ENCODE peak calls at places on chromosomes 2 and 18, in ten cellular contexts. O is suprapubic skin, D is tibial nerve, X is A549, I is HepG2, S is SK-N-SH, Z is GM12878, G is stomach, R is ovary, A is upper lobe of left lung. U is an unnamed sample.

GRCh38 chr2:182642328-182642727 is 73.7 kb upstream of the DNAJC10 start:
- DNase-seq in D (peak; percentile 23), X (peak; percentile 63), A (no peak), G (peak; percentile 33), Z (peak; percentile 27), R (no peak), I (peak; percentile 11), S (peak; percentile 41), O (peak; percentile 60), U (peak; percentile 41)

GRCh38 chr2:159612255-159612901 is 4.0 kb downstream of the BAZ2B start:
- DNase-seq in D (no peak), O (no peak), G (no peak), Z (no peak), A (no peak), R (no peak), S (peak; percentile 27), X (peak; percentile 20), I (no peak), U (no peak)

GRCh38 chr2:225668606-225669266 is 269.2 kb downstream of the NYAP2 start:
- DNase-seq in X (peak; percentile 75), G (no peak), O (no peak), A (no peak), S (peak; percentile 42), Z (peak; percentile 12), I (peak; percentile 65), D (peak; percentile 56), R (no peak), U (no peak)

GRCh38 chr2:172438064-172438421 is 10.7 kb downstream of the ITGA6 start:
- DNase-seq in S (no peak), R (no peak), Z (no peak), A (no peak), G (no peak), D (no peak), I (no peak), O (no peak), X (peak; percentile 18), U (no peak)

GRCh38 chr2:12619975-12620374 is 96.8 kb upstream of the TRIB2 start:
- DNase-seq in D (peak; percentile 47), A (no peak), I (no peak), R (no peak), Z (no peak), O (no peak), S (no peak), X (no peak), G (no peak), U (no peak)

GRCh38 chr2:134466141-134466540 is 212.3 kb downstream of the MGAT5 start:
- DNase-seq in G (peak; percentile 46), X (peak; percentile 55), O (no peak), A (no peak), S (peak; percentile 46), I (peak; percentile 66), Z (peak; percentile 11), R (no peak), D (no peak), U (no peak)

GRCh38 chr2:169818241-169818640 is 6.5 kb downstream of the METTL5 start:
- DNase-seq in A (no peak), X (no peak), I (no peak), D (no peak), S (no peak), Z (no peak), G (no peak), R (no peak), O (no peak), U (no peak)

GRCh38 chr2:183149489-183149888 is 25.2 kb downstream of the NUP35 start:
- DNase-seq in D (peak; percentile 7), A (no peak), I (no peak), O (no peak), R (no peak), S (peak; percentile 17), X (no peak), Z (no peak), G (no peak), U (no peak)

GRCh38 chr2:217279571-217279970 is 419.7 kb upstream of the TNP1 start:
- DNase-seq in O (no peak), G (no peak), S (no peak), X (no peak), D (no peak), A (no peak), I (no peak), R (no peak), Z (no peak), U (no peak)

GRCh38 chr2:218890369-218890768 is 9.7 kb downstream of the WNT10A start:
- DNase-seq in D (no peak), Z (no peak), A (no peak), X (no peak), O (no peak), I (no peak), G (no peak), S (no peak), R (no peak), U (no peak)

GRCh38 chr2:37891846-37892435 is 33.1 kb upstream of the RMDN2 start:
- DNase-seq in R (no peak), X (no peak), D (no peak), S (no peak), O (no peak), G (no peak), Z (no peak), A (no peak), I (no peak), U (no peak)

GRCh38 chr2:21404827-21405625 is 281.3 kb downstream of the TDRD15 start:
- DNase-seq in D (no peak), S (no peak), G (no peak), A (no peak), X (no peak), Z (no peak), R (no peak), O (no peak), I (no peak), U (no peak)

GRCh38 chr2:190533175-190533967 is 1.2 kb downstream of the NEMP2 start:
- DNase-seq in S (peak; percentile 17), Z (no peak), D (no peak), G (no peak), I (no peak), R (no peak), A (no peak), O (peak; percentile 71), X (no peak), U (peak; percentile 35)

GRCh38 chr2:71804251-71804650 is 343.4 kb downstream of the CYP26B1 start:
- DNase-seq in A (no peak), D (no peak), R (no peak), G (no peak), Z (no peak), O (no peak), X (no peak), I (peak; percentile 21), S (no peak), U (no peak)

GRCh38 chr18:903703-904102 is 968 bp upstream of the ADCYAP1 start:
- DNase-seq in S (no peak), D (peak; percentile 33), R (no peak), I (no peak), A (peak; percentile 86), X (peak; percentile 24), Z (no peak), O (no peak), G (peak; percentile 35), U (no peak)

GRCh38 chr18:5841518-5841917 is 53.8 kb downstream of the TMEM200C start:
- DNase-seq in A (no peak), O (no peak), D (no peak), S (no peak), G (no peak), Z (no peak), R (no peak), X (no peak), I (no peak), U (no peak)

GRCh38 chr2:224520064-224520463 is 65.1 kb downstream of the CUL3 start:
- DNase-seq in X (peak; percentile 17), S (no peak), Z (peak; percentile 86), A (no peak), R (no peak), I (peak; percentile 12), D (no peak), O (no peak), G (no peak), U (no peak)

DNA sequence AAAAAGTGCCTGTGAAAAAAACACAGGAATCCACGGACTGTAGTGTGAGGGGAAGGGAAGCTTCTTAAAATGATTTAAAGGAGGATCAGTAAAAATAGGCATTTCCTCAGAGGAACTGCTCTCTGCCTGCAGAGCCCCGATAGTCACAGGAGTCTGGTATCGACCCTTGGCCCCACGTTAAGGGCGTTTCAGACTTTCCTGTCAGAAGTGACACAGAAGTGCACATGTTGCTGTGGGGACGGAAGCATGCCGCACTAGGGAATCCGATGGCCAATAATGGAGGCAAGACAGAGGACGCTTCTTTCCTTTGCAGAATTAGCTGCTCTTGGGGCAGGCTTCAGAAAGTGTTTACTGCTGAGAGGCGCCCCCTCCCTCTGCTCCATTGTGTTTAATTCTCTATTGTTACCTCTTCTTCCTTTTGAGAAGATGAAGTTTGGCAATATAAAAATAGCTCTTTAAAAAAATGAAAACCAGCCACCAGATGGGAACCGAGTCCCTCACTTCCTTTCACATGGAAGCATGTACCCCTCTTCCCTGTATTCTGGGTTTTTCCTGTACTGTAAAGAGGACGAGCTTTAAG is 118.6 kb upstream of the EML6 start:
- DNase-seq in R (no peak), A (no peak), O (no peak), X (no peak), D (no peak), G (no peak), S (no peak), I (no peak), Z (no peak), U (no peak)
- H3K4me1 ChIP-seq in R (peaks cover 32% of the 10 kb centered on the region), A (peaks cover 95% of the 10 kb centered on the region), O (peaks cover 77% of the 10 kb centered on the region), X (peaks cover 90% of the 10 kb centered on the region), D (no peaks in the 10 kb centered on the region), G (peaks cover 89% of the 10 kb centered on the region), S (peaks cover 28% of the 10 kb centered on the region), I (peaks cover 83% of the 10 kb centered on the region), Z (peaks cover 26% of the 10 kb centered on the region), U (peaks cover 45% of the 10 kb centered on the region)

GRCh38 chr2:240435955-240436625 is 627 bp downstream of the GPC1 start:
- DNase-seq in G (no peak), A (peak; percentile 90), D (no peak), I (no peak), Z (no peak), R (no peak), X (no peak), S (peak; percentile 78), O (peak; percentile 60), U (no peak)
- TF ChIP-seq EP300 in G (no peak), A (no peak), D (no peak), I (no peak), Z (no peak), R (no peak), X (no peak), S (no peak), O (no peak), U (no peak)

GRCh38 chr2:9262671-9263171 is 56.1 kb downstream of the ASAP2 start:
- DNase-seq in S (peak; percentile 83), X (no peak), G (no peak), O (no peak), R (no peak), Z (no peak), D (no peak), I (no peak), A (no peak), U (no peak)
- H3K4me1 ChIP-seq in S (peaks cover 69% of the 10 kb centered on the region), X (peaks cover 22% of the 10 kb centered on the region), G (peaks cover 82% of the 10 kb centered on the region), O (peaks cover 66% of the 10 kb centered on the region), R (peaks cover 38% of the 10 kb centered on the region), Z (no peaks in the 10 kb centered on the region), D (no peaks in the 10 kb centered on the region), I (peaks cover 38% of the 10 kb centered on the region), A (peaks cover 70% of the 10 kb centered on the region), U (peaks cover 68% of the 10 kb centered on the region)

DNA sequence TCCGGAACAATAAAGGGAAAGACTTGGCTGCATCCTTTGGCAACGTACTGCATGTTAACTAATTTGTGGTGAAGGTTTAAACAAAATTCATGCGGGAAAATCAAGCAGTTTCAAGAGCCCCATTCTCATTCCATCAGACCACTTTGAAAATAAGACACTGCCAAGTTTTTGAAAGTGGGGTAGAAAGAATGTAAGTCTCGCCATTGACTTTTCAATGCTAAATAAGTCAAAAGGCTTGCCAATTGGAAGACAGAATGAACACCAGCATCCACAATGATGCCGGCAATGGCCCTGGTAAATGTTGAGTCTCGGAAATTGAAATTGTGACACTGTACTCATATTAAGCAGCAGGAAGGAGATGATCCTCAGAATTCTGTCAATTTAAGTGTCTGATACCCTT is 322.0 kb downstream of the RND3 start:
- DNase-seq in A (no peak), X (no peak), Z (no peak), I (no peak), G (no peak), S (no peak), D (no peak), O (no peak), R (no peak), U (no peak)
- TF ChIP-seq EP300 in A (no peak), X (no peak), Z (no peak), I (no peak), G (no peak), S (no peak), D (no peak), O (no peak), R (no peak), U (no peak)

U was measured in transverse colon.